ENCODE peak calls at places on chromosomes 1 and 21, in ten cellular contexts. U is nephron progenitor cell; V is effector CD4-positive, alpha-beta T cell; G is astrocyte; D is ELR; L is NCI-H2029 treated with DMSO at 0.1 percent for 48 hours; R is fibroblast of pulmonary artery; E is H9; A is stimulated activated CD8-positive, alpha-beta memory T cell treated with anti-CD3 and anti-CD28 coated beads, Interleukin-15, amount 100 ng/mL, for 24 hours; J is GM13977. F is an unnamed sample.

GRCh38 chr1:169899519-169900217 is 6.0 kb upstream of the SCYL3 start:
- DNase-seq in V (no peak), A (no peak), E (no peak), U (no peak), R (no peak), D (no peak), L (no peak), J (no peak), G (no peak), F (no peak)

GRCh38 chr1:4755301-4756183 is 101.1 kb downstream of the AJAP1 start:
- DNase-seq in R (no peak), L (no peak), D (no peak), A (no peak), J (no peak), E (peak), V (no peak), U (no peak), G (peak), F (no peak)

GRCh38 chr1:31669786-31670582 is 25.3 kb upstream of the PEF1 start:
- DNase-seq in U (no peak), V (no peak), D (no peak), L (peak), E (peak), R (peak), A (no peak), J (no peak), G (peak), F (peak)

GRCh38 chr1:199422206-199422605 is 605.3 kb upstream of the NR5A2 start:
- DNase-seq in U (no peak), E (peak), V (no peak), J (no peak), G (peak), R (peak), D (peak), L (no peak), A (no peak), F (no peak)

GRCh38 chr1:22518379-22518778 is 44.9 kb upstream of the EPHA8 start:
- DNase-seq in A (no peak), L (no peak), R (no peak), E (no peak), G (no peak), V (no peak), U (no peak), D (no peak), J (no peak), F (no peak)

GRCh38 chr21:31873696-31874599 is 1.1 kb downstream of the HUNK start:
- DNase-seq in J (peak), R (no peak), A (peak), V (no peak), E (peak), L (no peak), D (no peak), G (peak), U (peak), F (peak)

GRCh38 chr1:202112864-202113689 is 9.6 kb upstream of the GPR37L1 start:
- DNase-seq in G (peak), R (no peak), V (no peak), A (no peak), J (no peak), E (no peak), U (no peak), D (no peak), L (no peak), F (no peak)

GRCh38 chr1:205582471-205583291 is 49.1 kb downstream of the ELK4 start:
- DNase-seq in L (no peak), G (no peak), V (no peak), A (no peak), U (no peak), D (no peak), E (peak), R (no peak), J (peak), F (peak)

GRCh38 chr1:114314098-114314497 is 160.4 kb upstream of the SYT6 start:
- DNase-seq in G (peak), J (no peak), L (no peak), D (peak), R (no peak), U (no peak), E (no peak), V (no peak), A (no peak), F (no peak)

GRCh38 chr1:101025283-101025679 is 303 bp downstream of the DPH5 start:
- DNase-seq in R (peak), E (peak), L (no peak), G (no peak), D (peak), U (peak), A (no peak), V (no peak), J (no peak), F (no peak)

F was measured in sigmoid colon.